ENCODE peak calls at places on chromosome 13, in six cellular contexts. O, E, D, A, L and G are unnamed samples.

GRCh38 chr13:20192470-20193141 is at the start of gene GJB2:
- DNase-seq in A (no peak), E (no peak), O (no peak), D (no peak), L (no peak), G (peak)

GRCh38 chr13:111914241-111915103 is 152.5 kb upstream of the SOX1 start:
- DNase-seq in D (no peak), E (no peak), L (peak), A (no peak), O (peak), G (no peak)

GRCh38 chr13:105871768-105872167 is 663.7 kb downstream of the EFNB2 start:
- DNase-seq in L (no peak), E (no peak), A (no peak), D (no peak), O (no peak), G (no peak)

GRCh38 chr13:50127017-50127725 is 111.9 kb downstream of the KCNRG start:
- DNase-seq in E (no peak), O (peak), A (peak), L (peak), D (no peak), G (peak)

GRCh38 chr13:51035469-51035868 is 75.6 kb downstream of the C13orf42 start:
- DNase-seq in D (no peak), L (no peak), O (no peak), E (no peak), A (no peak), G (no peak)

GRCh38 chr13:114177245-114178010 is 1.6 kb upstream of the CFAP97D2 start:
- DNase-seq in A (no peak), D (no peak), O (no peak), E (no peak), L (no peak), G (peak)

GRCh38 chr13:111153977-111154332 is 38.8 kb downstream of the ARHGEF7 start:
- DNase-seq in A (peak), E (no peak), O (no peak), L (peak), D (peak), G (no peak)

GRCh38 chr13:27309967-27310598 is 39.5 kb downstream of the RASL11A start:
- DNase-seq in O (no peak), A (no peak), D (peak), E (no peak), L (no peak), G (no peak)

GRCh38 chr13:109509154-109509905 is 277.1 kb downstream of the IRS2 start:
- DNase-seq in O (no peak), L (no peak), A (no peak), E (no peak), D (peak), G (no peak)

GRCh38 chr13:75410207-75410606 is 71.8 kb downstream of the TBC1D4 start:
- DNase-seq in L (no peak), O (no peak), A (no peak), D (no peak), E (no peak), G (no peak)

GRCh38 chr13:52835071-52835793 is 13.2 kb downstream of the PCDH8 start:
- DNase-seq in L (no peak), D (no peak), O (no peak), E (no peak), A (no peak), G (no peak)

GRCh38 chr13:52001120-52001731 is 10.0 kb downstream of the ATP7B start:
- DNase-seq in A (no peak), O (no peak), E (no peak), D (no peak), L (no peak), G (no peak)

GRCh38 chr13:30792257-30793000 is 57.1 kb downstream of the ALOX5AP start:
- DNase-seq in E (no peak), A (peak), O (peak), D (peak), L (peak), G (peak)

DNA sequence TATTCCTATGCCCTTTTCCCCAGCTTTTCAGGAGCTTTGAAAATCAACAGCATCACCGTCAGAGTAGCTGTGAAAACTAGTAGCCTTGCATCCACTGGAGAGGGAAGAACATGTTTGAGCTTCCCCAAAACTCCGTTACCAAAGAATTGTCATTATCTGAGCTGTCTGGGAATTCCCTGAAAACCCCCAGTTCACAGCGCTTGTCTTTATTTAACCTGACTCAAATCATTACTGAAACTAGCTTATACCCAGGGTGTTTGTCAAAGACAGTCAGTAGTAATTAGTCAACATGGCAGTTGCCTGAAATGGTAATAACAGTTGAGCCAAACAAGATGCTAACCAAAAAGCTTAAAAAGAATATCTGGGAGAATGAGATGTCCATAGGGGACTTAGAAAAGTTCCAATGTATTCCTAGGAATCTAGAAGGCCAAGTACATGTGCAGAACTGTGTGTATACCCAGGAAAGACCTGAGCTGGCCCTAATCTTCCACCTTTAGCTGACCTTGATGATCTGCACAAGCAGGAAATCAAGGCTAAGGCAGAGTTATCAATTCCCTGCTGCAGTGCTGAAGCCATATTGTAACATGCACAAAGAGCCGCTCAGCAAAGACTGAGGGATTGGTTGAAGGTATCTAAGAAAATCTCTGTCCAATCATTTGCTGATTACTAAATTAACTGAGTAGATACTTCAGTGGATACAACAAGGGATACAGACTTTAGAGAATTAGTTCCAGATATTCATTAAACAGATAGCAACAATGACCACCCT is 130.8 kb downstream of the KL start:
- DNase-seq in E (no peak), A (no peak), D (no peak), L (no peak), O (no peak), G (no peak)
- H3K27ac ChIP-seq in E (no peak), A (no peak), D (no peak), L (no peak), O (no peak), G (no peak)

GRCh38 chr13:45208132-45208531 is 7.3 kb upstream of the KCTD4 start:
- DNase-seq in A (no peak), O (no peak), D (no peak), L (no peak), E (no peak), G (no peak)
- H3K27ac ChIP-seq in A (peak), O (no peak), D (no peak), L (peak), E (peak), G (no peak)

DNA sequence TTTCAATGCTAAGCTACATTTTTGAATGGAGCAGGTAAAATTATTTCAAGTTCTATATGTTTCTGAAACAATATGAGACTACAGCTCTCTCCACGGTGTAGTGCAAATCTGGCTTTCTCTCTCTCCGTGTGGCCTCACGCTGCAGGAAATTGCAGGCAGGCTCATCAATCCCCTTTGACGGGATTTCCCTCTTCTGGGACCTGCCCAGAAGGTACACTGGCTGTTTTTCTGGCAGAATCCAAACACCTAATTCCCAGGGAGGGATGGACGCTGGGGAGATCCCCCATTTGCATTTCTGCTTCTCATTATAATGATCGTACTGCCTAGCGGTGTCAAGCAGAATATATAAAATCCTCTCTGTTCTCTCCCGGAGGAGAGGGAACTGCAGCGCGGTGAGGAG is 493.9 kb downstream of the LIG4 start:
- DNase-seq in D (no peak), L (no peak), A (no peak), E (no peak), O (no peak), G (no peak)
- H3K27ac ChIP-seq in D (no peak), L (no peak), A (no peak), E (no peak), O (no peak), G (no peak)

GRCh38 chr13:34942732-34943674 is 933 bp downstream of the NBEA start:
- DNase-seq in E (no peak), L (peak), A (peak), O (peak), D (no peak), G (peak)
- H3K27ac ChIP-seq in E (peak), L (peak), A (peak), O (no peak), D (no peak), G (no peak)

GRCh38 chr13:32427852-32428580 is at the start of gene N4BP2L1:
- DNase-seq in A (peak), O (peak), E (peak), L (peak), D (peak), G (peak)

GRCh38 chr13:32428581-32429072 is 697 bp upstream of the N4BP2L1 start:
- DNase-seq in A (no peak), L (no peak), E (no peak), D (no peak), O (no peak), G (no peak)

GRCh38 chr13:32426191-32426980 is 1.5 kb downstream of the N4BP2L1 start:
- DNase-seq in E (no peak), O (no peak), L (no peak), A (no peak), D (no peak), G (no peak)

GRCh38 chr13:32425158-32425557 is 2.8 kb downstream of the N4BP2L1 start:
- DNase-seq in A (no peak), D (no peak), O (no peak), L (no peak), E (no peak), G (no peak)

DNA sequence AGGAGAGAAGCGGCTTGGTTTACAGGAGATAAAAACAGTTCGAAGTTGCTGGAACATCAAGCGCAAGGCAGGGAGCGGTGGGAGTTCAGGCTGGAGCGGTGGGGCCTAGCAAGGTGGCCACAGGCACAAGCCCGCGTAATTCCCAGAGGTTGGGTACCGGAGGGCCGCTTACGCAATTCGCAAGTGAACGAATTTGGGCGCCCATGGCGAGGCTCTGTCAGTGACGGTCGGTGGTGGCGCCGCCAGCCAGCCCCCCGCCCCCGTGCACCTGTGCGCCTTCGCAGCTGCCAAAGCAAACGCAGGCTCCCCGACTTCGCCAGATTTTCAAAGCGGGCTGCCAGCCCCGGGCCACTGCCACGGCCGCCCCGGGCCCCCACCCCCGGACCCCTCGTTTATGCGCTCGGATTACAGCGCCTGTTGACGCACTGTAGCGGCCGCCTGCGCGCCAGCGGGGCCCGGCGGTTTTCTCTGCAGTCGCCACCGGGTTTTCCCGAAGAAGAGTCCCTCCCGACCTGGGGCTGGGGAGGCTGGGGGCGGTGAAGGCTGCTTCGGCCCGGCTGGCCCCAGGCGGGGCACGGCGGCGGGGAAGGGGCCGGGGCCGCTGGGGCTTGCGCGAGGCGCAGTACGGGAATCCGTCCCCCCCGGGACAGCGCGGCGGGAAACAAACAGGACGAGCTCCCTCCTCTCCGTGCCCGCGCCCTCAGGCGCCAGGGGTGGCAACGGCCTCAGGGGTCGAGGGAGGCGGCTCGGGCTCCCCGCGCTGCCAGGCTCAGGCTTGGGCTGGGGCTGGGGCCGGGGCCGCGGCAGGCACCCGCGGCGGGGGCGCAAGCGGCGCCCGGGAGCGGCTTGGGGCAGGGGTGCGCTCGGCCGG is 714 bp downstream of the N4BP2L1 start:
- DNase-seq in D (no peak), E (no peak), O (peak), L (peak), A (peak), G (peak)
- H3K27ac ChIP-seq in D (no peak), E (peak), O (no peak), L (peak), A (peak), G (peak)

GRCh38 chr13:61151062-61151461 is 264.6 kb downstream of the PCDH20 start:
- DNase-seq in D (no peak), E (no peak), A (no peak), O (no peak), L (no peak), G (no peak)

GRCh38 chr13:61162106-61162505 is 253.5 kb downstream of the PCDH20 start:
- DNase-seq in O (no peak), E (no peak), A (no peak), L (no peak), D (no peak), G (no peak)

GRCh38 chr13:61162636-61163035 is 253.0 kb downstream of the PCDH20 start:
- DNase-seq in A (no peak), D (no peak), O (no peak), E (no peak), L (no peak), G (no peak)

GRCh38 chr13:61156753-61157152 is 258.9 kb downstream of the PCDH20 start:
- DNase-seq in D (no peak), O (no peak), L (no peak), E (no peak), A (no peak), G (no peak)
- H3K27ac ChIP-seq in D (no peak), O (no peak), L (no peak), E (no peak), A (no peak), G (no peak)

GRCh38 chr13:61029064-61029463 is 386.6 kb downstream of the PCDH20 start:
- DNase-seq in L (no peak), D (no peak), E (no peak), A (no peak), O (peak), G (no peak)

GRCh38 chr13:61024046-61024445 is 391.6 kb downstream of the PCDH20 start:
- DNase-seq in A (no peak), E (no peak), D (no peak), L (no peak), O (no peak), G (no peak)
- H3K27ac ChIP-seq in A (no peak), E (no peak), D (no peak), L (no peak), O (no peak), G (no peak)

GRCh38 chr13:23828086-23828485 is 61.1 kb downstream of the MIPEP start:
- DNase-seq in D (no peak), O (no peak), E (no peak), L (no peak), A (no peak), G (no peak)

GRCh38 chr13:23824355-23824754 is 64.8 kb downstream of the MIPEP start:
- DNase-seq in L (no peak), O (no peak), A (no peak), D (no peak), E (no peak), G (no peak)

GRCh38 chr13:23828866-23829265 is 60.3 kb downstream of the MIPEP start:
- DNase-seq in L (no peak), O (no peak), A (no peak), D (no peak), E (no peak), G (no peak)

GRCh38 chr13:23822252-23822824 is 66.9 kb downstream of the MIPEP start:
- DNase-seq in O (no peak), A (no peak), E (no peak), D (no peak), L (no peak), G (no peak)

GRCh38 chr13:23825179-23825578 is 64.0 kb downstream of the MIPEP start:
- DNase-seq in D (no peak), O (no peak), E (no peak), A (no peak), L (no peak), G (no peak)
- H3K27ac ChIP-seq in D (no peak), O (no peak), E (peak), A (no peak), L (no peak), G (no peak)

GRCh38 chr13:40477623-40478608 is 188.5 kb downstream of the FOXO1 start:
- DNase-seq in L (peak), E (no peak), D (peak), A (peak), O (no peak), G (no peak)
- H3K27ac ChIP-seq in L (peak), E (peak), D (peak), A (peak), O (no peak), G (peak)

GRCh38 chr13:99150575-99151370 is 49.9 kb upstream of the UBAC2 start:
- DNase-seq in D (peak), A (no peak), E (no peak), L (no peak), O (no peak), G (no peak)

GRCh38 chr13:99154064-99154463 is 46.6 kb upstream of the UBAC2 start:
- DNase-seq in D (no peak), O (no peak), E (no peak), A (no peak), L (no peak), G (no peak)

GRCh38 chr13:99155821-99156220 is 44.8 kb upstream of the UBAC2 start:
- DNase-seq in A (no peak), L (no peak), D (no peak), E (no peak), O (no peak), G (no peak)

GRCh38 chr13:99151516-99151915 is 49.1 kb upstream of the UBAC2 start:
- DNase-seq in A (no peak), O (no peak), E (no peak), L (no peak), D (peak), G (no peak)

GRCh38 chr13:99153219-99153618 is 47.4 kb upstream of the UBAC2 start:
- DNase-seq in A (no peak), L (no peak), D (no peak), E (no peak), O (no peak), G (no peak)
- H3K27ac ChIP-seq in A (no peak), L (no peak), D (no peak), E (peak), O (no peak), G (no peak)